ENCODE peak calls at places on chromosome 16, in eight cellular contexts. Q is tibial artery; M is dorsolateral prefrontal cortex; D is tibial nerve; U is stomach; A is HCT116; W is IMR-90; H is CD4-positive, alpha-beta T cell. X is an unnamed sample.

GRCh38 chr16:67666538-67667433 is at the start of the genes C16orf86 and ENKD1:
- DNase-seq in U (peak; percentile 88), A (peak; percentile 32), H (peak; percentile 78), M (peak; percentile 90), D (peak; percentile 68), Q (peak; percentile 80), W (peak; percentile 41), X (peak; percentile 80)

GRCh38 chr16:11639925-11640899 is 28.0 kb upstream of the SNN start:
- DNase-seq in M (peak; percentile 57), W (peak; percentile 100), H (no peak), U (peak; percentile 73), A (peak; percentile 63), D (peak; percentile 92), Q (peak; percentile 91), X (peak; percentile 99)

GRCh38 chr16:20910781-20911321 is 10.3 kb downstream of the LYRM1 start:
- DNase-seq in U (no peak), Q (no peak), W (peak; percentile 92), A (peak; percentile 75), M (no peak), D (no peak), H (no peak), X (peak; percentile 94)

GRCh38 chr16:67260426-67261063 is 11.8 kb downstream of the SLC9A5 start:
- DNase-seq in U (peak; percentile 61), H (no peak), W (peak; percentile 72), M (no peak), A (no peak), D (no peak), Q (peak; percentile 23), X (peak; percentile 76)

GRCh38 chr16:30356401-30357084 is 1.4 kb upstream of the CD2BP2 start:
- DNase-seq in H (no peak), W (no peak), M (no peak), D (no peak), A (no peak), Q (no peak), U (no peak), X (no peak)

GRCh38 chr16:88924834-88925539 is 52.0 kb downstream of the CBFA2T3 start:
- DNase-seq in M (no peak), A (peak; percentile 72), Q (no peak), U (no peak), W (peak; percentile 73), D (no peak), H (no peak), X (peak; percentile 71)

GRCh38 chr16:26382607-26383006 is 684.1 kb upstream of the C16orf82 start:
- DNase-seq in Q (no peak), W (no peak), A (no peak), M (no peak), H (no peak), D (no peak), U (no peak), X (no peak)

GRCh38 chr16:383326-384020 is 1.7 kb upstream of the PGAP6 start:
- DNase-seq in D (no peak), M (no peak), A (peak; percentile 59), W (no peak), H (peak; percentile 38), Q (no peak), U (peak; percentile 81), X (no peak)

GRCh38 chr16:30090607-30091332 is 954 bp downstream of the TBX6 start:
- DNase-seq in D (no peak), M (no peak), H (no peak), A (no peak), W (no peak), U (no peak), Q (no peak), X (no peak)

GRCh38 chr16:69225136-69225535 is 38.2 kb downstream of the SNTB2 start:
- DNase-seq in D (no peak), Q (no peak), A (no peak), M (no peak), U (no peak), W (no peak), H (no peak), X (no peak)

GRCh38 chr16:81798311-81799137 is 19.4 kb downstream of the PLCG2 start:
- DNase-seq in M (no peak), Q (no peak), D (no peak), H (no peak), W (no peak), U (no peak), A (no peak), X (no peak)
- TF ChIP-seq CTCF in M (no peak), Q (no peak), D (no peak), H (no peak), W (no peak), U (no peak), A (no peak), X (no peak)

GRCh38 chr16:16197331-16197730 is 26.0 kb downstream of the ABCC6 start:
- DNase-seq in U (no peak), Q (no peak), A (no peak), M (no peak), D (no peak), W (no peak), H (no peak), X (no peak)

GRCh38 chr16:16196099-16196498 is 27.2 kb downstream of the ABCC6 start:
- DNase-seq in H (no peak), U (no peak), D (no peak), A (no peak), M (no peak), Q (no peak), W (no peak), X (no peak)

DNA sequence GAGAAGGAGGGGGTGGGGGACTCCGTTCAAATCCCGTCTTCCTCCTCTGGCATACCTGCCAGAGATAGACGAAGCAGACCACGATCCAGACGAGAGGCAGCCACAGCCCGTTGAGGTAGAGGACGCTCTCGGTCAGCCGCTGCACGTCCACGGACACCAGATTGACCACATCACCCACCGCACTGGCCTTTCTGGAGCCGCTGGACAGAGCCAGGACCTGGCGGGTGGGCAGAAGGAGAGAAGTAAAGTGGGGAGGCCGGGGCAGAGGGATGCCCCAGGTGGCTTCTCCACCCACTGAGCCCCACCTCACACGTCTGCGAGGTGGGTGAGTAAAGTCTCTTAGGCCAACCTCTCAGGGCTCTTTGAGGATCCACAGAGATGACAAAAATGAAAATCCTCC is 25.3 kb downstream of the ABCC6 start:
- DNase-seq in H (no peak), M (no peak), W (no peak), A (no peak), U (no peak), Q (no peak), D (no peak), X (no peak)
- TF ChIP-seq CTCF in H (no peak), M (no peak), W (no peak), A (no peak), U (no peak), Q (no peak), D (no peak), X (no peak)

GRCh38 chr16:1762879-1763520 is 8.3 kb downstream of the NME3 start:
- DNase-seq in Q (no peak), W (no peak), A (no peak), D (no peak), U (peak; percentile 48), H (no peak), M (no peak), X (no peak)

GRCh38 chr16:1765826-1766225 is 5.5 kb downstream of the NME3 start:
- DNase-seq in H (no peak), D (no peak), W (no peak), U (no peak), A (no peak), Q (no peak), M (no peak), X (no peak)

GRCh38 chr16:1764971-1765370 is 6.4 kb downstream of the NME3 start:
- DNase-seq in H (no peak), U (no peak), A (no peak), W (no peak), M (no peak), D (no peak), Q (no peak), X (no peak)

GRCh38 chr16:1762196-1762878 is 9.0 kb downstream of the NME3 start:
- DNase-seq in U (no peak), H (no peak), D (no peak), W (no peak), M (no peak), Q (no peak), A (no peak), X (no peak)

DNA sequence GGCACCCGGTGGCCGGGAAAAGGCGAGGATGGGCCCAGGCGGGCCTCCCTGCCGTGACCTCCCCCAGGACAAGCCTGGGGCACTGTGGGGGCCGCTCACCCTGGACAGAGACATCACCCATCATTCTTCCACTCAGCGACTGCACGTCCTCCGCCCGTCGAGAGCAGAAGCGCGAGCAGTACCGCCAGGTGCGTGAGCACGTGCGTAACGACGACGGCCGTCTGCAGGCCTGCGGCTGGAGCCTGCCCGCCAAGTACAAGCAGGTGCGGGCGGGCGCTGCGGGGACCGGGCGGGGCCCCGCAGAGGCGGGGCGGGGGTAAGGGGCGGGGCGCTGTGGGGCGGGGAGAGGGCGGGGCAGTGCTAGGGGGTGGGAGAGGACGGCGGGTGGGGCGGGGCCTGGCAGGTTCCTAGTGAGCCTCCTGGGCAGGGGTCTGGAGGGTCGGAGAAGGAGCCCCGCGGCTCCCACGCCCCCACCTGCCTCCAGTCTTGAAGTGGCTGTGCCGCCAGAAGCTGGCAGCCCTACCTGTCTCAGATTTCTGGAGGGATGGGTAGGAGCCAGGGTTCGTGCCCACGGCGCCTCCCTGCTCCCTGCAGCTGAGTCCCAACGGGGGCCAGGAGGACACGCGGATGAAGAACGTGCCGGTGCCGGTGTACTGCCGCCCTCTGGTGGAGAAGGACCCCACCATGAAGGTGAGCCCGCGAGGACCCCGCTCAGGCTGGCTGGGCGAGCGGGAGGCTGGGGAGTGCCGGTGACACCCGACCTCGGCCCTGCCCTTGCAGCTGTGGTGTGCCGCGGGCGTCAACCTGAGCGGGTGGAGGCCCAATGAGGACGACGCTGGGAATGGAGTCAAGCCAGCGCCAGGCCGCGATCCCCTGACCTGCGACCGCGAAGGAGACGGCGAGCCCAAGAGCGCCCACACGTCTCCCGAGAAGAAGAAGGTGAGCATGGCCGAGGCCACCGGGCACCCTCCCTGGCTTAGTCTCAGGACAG is 7.5 kb downstream of the NME3 start:
- DNase-seq in M (no peak), Q (no peak), A (no peak), H (no peak), W (no peak), D (no peak), U (no peak), X (peak; percentile 12)
- TF ChIP-seq CTCF in M (peak; percentile 32), Q (no peak), A (peak; percentile 49), H (no peak), W (peak; percentile 27), D (peak; percentile 9), U (no peak), X (peak; percentile 38)

GRCh38 chr16:3295783-3296182 is 9.4 kb downstream of the TIGD7 start:
- DNase-seq in D (no peak), W (no peak), M (no peak), U (no peak), H (no peak), Q (no peak), A (no peak), X (no peak)

GRCh38 chr16:3295209-3295608 is 10.0 kb downstream of the TIGD7 start:
- DNase-seq in M (no peak), D (no peak), Q (no peak), H (no peak), A (no peak), U (no peak), W (no peak), X (no peak)

GRCh38 chr16:3289998-3290673 is 6.8 kb downstream of the ZNF263 start:
- DNase-seq in D (no peak), Q (no peak), W (no peak), U (no peak), H (no peak), A (no peak), M (no peak), X (no peak)

GRCh38 chr16:3292604-3293003 is 9.3 kb downstream of the ZNF263 start:
- DNase-seq in Q (no peak), A (no peak), W (peak; percentile 77), M (no peak), D (no peak), U (no peak), H (no peak), X (peak; percentile 47)
- TF ChIP-seq CTCF in Q (no peak), A (no peak), W (no peak), M (no peak), D (no peak), U (no peak), H (no peak), X (no peak)